ENCODE peak calls at places on chromosomes 2 and 18, in eight cellular contexts. One of them, this sample, is unnamed.

GRCh38 chr2:41899189-41899588 is 148.6 kb upstream of the PKDCC start:
- DNase-seq in A549: no peak
- DNase-seq in activated CD4-positive, alpha-beta T cell treated with anti-CD3 and anti-CD28 coated beads for 36 hours: no peak
- DNase-seq in ELF-1: no peak
- DNase-seq in mesenchymal stem cell: peak
- DNase-seq in smooth muscle cell of the brain vasculature: no peak
- DNase-seq in NCI-H226: no peak
- DNase-seq in iris pigment epithelial cell: peak
- DNase-seq in this sample: peak

GRCh38 chr2:145764631-145765030 is 1244.7 kb upstream of the ZEB2 start:
- DNase-seq in A549: no peak
- DNase-seq in activated CD4-positive, alpha-beta T cell treated with anti-CD3 and anti-CD28 coated beads for 36 hours: no peak
- DNase-seq in smooth muscle cell of the brain vasculature: no peak
- DNase-seq in iris pigment epithelial cell: no peak
- DNase-seq in ELF-1: no peak
- DNase-seq in mesenchymal stem cell: no peak
- DNase-seq in NCI-H226: no peak
- DNase-seq in this sample: no peak

GRCh38 chr18:77316641-77317040 is 67.0 kb downstream of the GALR1 start:
- DNase-seq in A549: no peak
- DNase-seq in mesenchymal stem cell: no peak
- DNase-seq in NCI-H226: no peak
- DNase-seq in iris pigment epithelial cell: peak
- DNase-seq in smooth muscle cell of the brain vasculature: peak
- DNase-seq in ELF-1: no peak
- DNase-seq in activated CD4-positive, alpha-beta T cell treated with anti-CD3 and anti-CD28 coated beads for 36 hours: no peak
- DNase-seq in this sample: peak

GRCh38 chr18:76564117-76564516 is 69.1 kb upstream of the ZNF516 start:
- DNase-seq in A549: no peak
- DNase-seq in mesenchymal stem cell: peak
- DNase-seq in activated CD4-positive, alpha-beta T cell treated with anti-CD3 and anti-CD28 coated beads for 36 hours: no peak
- DNase-seq in ELF-1: no peak
- DNase-seq in iris pigment epithelial cell: peak
- DNase-seq in smooth muscle cell of the brain vasculature: no peak
- DNase-seq in NCI-H226: peak
- DNase-seq in this sample: peak

GRCh38 chr18:59049726-59050660 is 89.7 kb upstream of the SEC11C start:
- DNase-seq in A549: no peak
- DNase-seq in iris pigment epithelial cell: no peak
- DNase-seq in NCI-H226: no peak
- DNase-seq in activated CD4-positive, alpha-beta T cell treated with anti-CD3 and anti-CD28 coated beads for 36 hours: no peak
- DNase-seq in smooth muscle cell of the brain vasculature: no peak
- DNase-seq in ELF-1: peak
- DNase-seq in mesenchymal stem cell: no peak
- DNase-seq in this sample: no peak

GRCh38 chr2:203484266-203485112 is 50.6 kb downstream of the RAPH1 start:
- DNase-seq in NCI-H226: no peak
- DNase-seq in smooth muscle cell of the brain vasculature: no peak
- DNase-seq in ELF-1: peak
- DNase-seq in A549: no peak
- DNase-seq in iris pigment epithelial cell: peak
- DNase-seq in mesenchymal stem cell: peak
- DNase-seq in activated CD4-positive, alpha-beta T cell treated with anti-CD3 and anti-CD28 coated beads for 36 hours: peak
- DNase-seq in this sample: no peak

GRCh38 chr18:40058811-40059570 is 1896.0 kb upstream of the PIK3C3 start:
- DNase-seq in A549: no peak
- DNase-seq in ELF-1: no peak
- DNase-seq in iris pigment epithelial cell: peak
- DNase-seq in NCI-H226: peak
- DNase-seq in smooth muscle cell of the brain vasculature: no peak
- DNase-seq in activated CD4-positive, alpha-beta T cell treated with anti-CD3 and anti-CD28 coated beads for 36 hours: no peak
- DNase-seq in mesenchymal stem cell: no peak
- DNase-seq in this sample: no peak

GRCh38 chr2:142865924-142866323 is 11.5 kb upstream of the KYNU start:
- DNase-seq in A549: no peak
- DNase-seq in NCI-H226: no peak
- DNase-seq in activated CD4-positive, alpha-beta T cell treated with anti-CD3 and anti-CD28 coated beads for 36 hours: no peak
- DNase-seq in iris pigment epithelial cell: peak
- DNase-seq in mesenchymal stem cell: peak
- DNase-seq in smooth muscle cell of the brain vasculature: no peak
- DNase-seq in ELF-1: no peak
- DNase-seq in this sample: no peak

GRCh38 chr18:7733642-7734041 is 166.5 kb downstream of the PTPRM start:
- DNase-seq in smooth muscle cell of the brain vasculature: no peak
- DNase-seq in A549: no peak
- DNase-seq in mesenchymal stem cell: no peak
- DNase-seq in activated CD4-positive, alpha-beta T cell treated with anti-CD3 and anti-CD28 coated beads for 36 hours: no peak
- DNase-seq in iris pigment epithelial cell: no peak
- DNase-seq in NCI-H226: no peak
- DNase-seq in ELF-1: peak
- DNase-seq in this sample: no peak

GRCh38 chr2:120205901-120206581 is 17.2 kb downstream of the TMEM185B start:
- DNase-seq in NCI-H226: no peak
- DNase-seq in A549: no peak
- DNase-seq in ELF-1: peak
- DNase-seq in smooth muscle cell of the brain vasculature: no peak
- DNase-seq in activated CD4-positive, alpha-beta T cell treated with anti-CD3 and anti-CD28 coated beads for 36 hours: peak
- DNase-seq in iris pigment epithelial cell: no peak
- DNase-seq in mesenchymal stem cell: no peak
- DNase-seq in this sample: no peak

GRCh38 chr2:63060079-63060482 is 9.5 kb downstream of the OTX1 start:
- DNase-seq in mesenchymal stem cell: peak
- DNase-seq in activated CD4-positive, alpha-beta T cell treated with anti-CD3 and anti-CD28 coated beads for 36 hours: no peak
- DNase-seq in smooth muscle cell of the brain vasculature: no peak
- DNase-seq in A549: no peak
- DNase-seq in ELF-1: peak
- DNase-seq in iris pigment epithelial cell: peak
- DNase-seq in NCI-H226: no peak
- DNase-seq in this sample: no peak

GRCh38 chr2:120845281-120845680 is 109.6 kb downstream of the GLI2 start:
- DNase-seq in activated CD4-positive, alpha-beta T cell treated with anti-CD3 and anti-CD28 coated beads for 36 hours: no peak
- DNase-seq in A549: no peak
- DNase-seq in smooth muscle cell of the brain vasculature: no peak
- DNase-seq in ELF-1: no peak
- DNase-seq in iris pigment epithelial cell: no peak
- DNase-seq in NCI-H226: no peak
- DNase-seq in mesenchymal stem cell: no peak
- DNase-seq in this sample: no peak

GRCh38 chr2:37568565-37568964 is 102.9 kb downstream of the CDC42EP3 start:
- DNase-seq in activated CD4-positive, alpha-beta T cell treated with anti-CD3 and anti-CD28 coated beads for 36 hours: peak
- DNase-seq in mesenchymal stem cell: no peak
- DNase-seq in smooth muscle cell of the brain vasculature: no peak
- DNase-seq in ELF-1: no peak
- DNase-seq in iris pigment epithelial cell: no peak
- DNase-seq in A549: no peak
- DNase-seq in NCI-H226: no peak
- DNase-seq in this sample: no peak

GRCh38 chr2:134917219-134917957 is 1.2 kb upstream of the CCNT2 start:
- DNase-seq in smooth muscle cell of the brain vasculature: no peak
- DNase-seq in NCI-H226: no peak
- DNase-seq in activated CD4-positive, alpha-beta T cell treated with anti-CD3 and anti-CD28 coated beads for 36 hours: peak
- DNase-seq in ELF-1: peak
- DNase-seq in A549: no peak
- DNase-seq in iris pigment epithelial cell: no peak
- DNase-seq in mesenchymal stem cell: no peak
- DNase-seq in this sample: no peak

GRCh38 chr2:171762879-171763573 is 75.8 kb downstream of the DYNC1I2 start:
- DNase-seq in iris pigment epithelial cell: peak
- DNase-seq in A549: no peak
- DNase-seq in ELF-1: no peak
- DNase-seq in activated CD4-positive, alpha-beta T cell treated with anti-CD3 and anti-CD28 coated beads for 36 hours: no peak
- DNase-seq in smooth muscle cell of the brain vasculature: peak
- DNase-seq in NCI-H226: no peak
- DNase-seq in mesenchymal stem cell: peak
- DNase-seq in this sample: peak

GRCh38 chr2:205089958-205090357 is 544.7 kb downstream of the PARD3B start:
- DNase-seq in activated CD4-positive, alpha-beta T cell treated with anti-CD3 and anti-CD28 coated beads for 36 hours: no peak
- DNase-seq in ELF-1: no peak
- DNase-seq in NCI-H226: peak
- DNase-seq in A549: no peak
- DNase-seq in iris pigment epithelial cell: no peak
- DNase-seq in smooth muscle cell of the brain vasculature: no peak
- DNase-seq in mesenchymal stem cell: no peak
- DNase-seq in this sample: no peak

GRCh38 chr2:199861116-199861774 is 10.3 kb upstream of the FTCDNL1 start:
- DNase-seq in A549: peak
- DNase-seq in NCI-H226: no peak
- DNase-seq in mesenchymal stem cell: peak
- DNase-seq in activated CD4-positive, alpha-beta T cell treated with anti-CD3 and anti-CD28 coated beads for 36 hours: no peak
- DNase-seq in iris pigment epithelial cell: peak
- DNase-seq in smooth muscle cell of the brain vasculature: peak
- DNase-seq in ELF-1: no peak
- DNase-seq in this sample: no peak

GRCh38 chr18:45625596-45625995 is 10.3 kb downstream of the SLC14A2 start:
- DNase-seq in NCI-H226: no peak
- DNase-seq in A549: no peak
- DNase-seq in iris pigment epithelial cell: no peak
- DNase-seq in smooth muscle cell of the brain vasculature: no peak
- DNase-seq in activated CD4-positive, alpha-beta T cell treated with anti-CD3 and anti-CD28 coated beads for 36 hours: no peak
- DNase-seq in mesenchymal stem cell: no peak
- DNase-seq in ELF-1: no peak
- DNase-seq in this sample: no peak

GRCh38 chr2:65416945-65417344 is 15.5 kb downstream of the SPRED2 start:
- DNase-seq in mesenchymal stem cell: no peak
- DNase-seq in iris pigment epithelial cell: no peak
- DNase-seq in NCI-H226: no peak
- DNase-seq in A549: no peak
- DNase-seq in smooth muscle cell of the brain vasculature: no peak
- DNase-seq in activated CD4-positive, alpha-beta T cell treated with anti-CD3 and anti-CD28 coated beads for 36 hours: no peak
- DNase-seq in ELF-1: no peak
- DNase-seq in this sample: no peak

GRCh38 chr2:54626131-54626530 is 97.3 kb upstream of the EML6 start:
- DNase-seq in activated CD4-positive, alpha-beta T cell treated with anti-CD3 and anti-CD28 coated beads for 36 hours: no peak
- DNase-seq in mesenchymal stem cell: no peak
- DNase-seq in ELF-1: no peak
- DNase-seq in A549: no peak
- DNase-seq in NCI-H226: no peak
- DNase-seq in smooth muscle cell of the brain vasculature: no peak
- DNase-seq in iris pigment epithelial cell: no peak
- DNase-seq in this sample: no peak

GRCh38 chr2:47313141-47313691 is 89.7 kb upstream of the MSH2 start:
- DNase-seq in NCI-H226: peak
- DNase-seq in activated CD4-positive, alpha-beta T cell treated with anti-CD3 and anti-CD28 coated beads for 36 hours: no peak
- DNase-seq in iris pigment epithelial cell: peak
- DNase-seq in ELF-1: no peak
- DNase-seq in mesenchymal stem cell: peak
- DNase-seq in smooth muscle cell of the brain vasculature: no peak
- DNase-seq in A549: peak
- DNase-seq in this sample: no peak

GRCh38 chr2:239150125-239151011 is 250.5 kb downstream of the HDAC4 start:
- DNase-seq in NCI-H226: no peak
- DNase-seq in ELF-1: no peak
- DNase-seq in iris pigment epithelial cell: no peak
- DNase-seq in activated CD4-positive, alpha-beta T cell treated with anti-CD3 and anti-CD28 coated beads for 36 hours: no peak
- DNase-seq in A549: no peak
- DNase-seq in smooth muscle cell of the brain vasculature: no peak
- DNase-seq in mesenchymal stem cell: no peak
- DNase-seq in this sample: no peak

GRCh38 chr2:241901018-241901380 is 31.5 kb downstream of the RTP5 start:
- DNase-seq in mesenchymal stem cell: no peak
- DNase-seq in NCI-H226: no peak
- DNase-seq in A549: no peak
- DNase-seq in smooth muscle cell of the brain vasculature: no peak
- DNase-seq in ELF-1: no peak
- DNase-seq in activated CD4-positive, alpha-beta T cell treated with anti-CD3 and anti-CD28 coated beads for 36 hours: no peak
- DNase-seq in iris pigment epithelial cell: no peak
- DNase-seq in this sample: no peak

GRCh38 chr18:78722391-78722790 is 257.2 kb upstream of the SALL3 start:
- DNase-seq in NCI-H226: no peak
- DNase-seq in iris pigment epithelial cell: no peak
- DNase-seq in mesenchymal stem cell: no peak
- DNase-seq in A549: no peak
- DNase-seq in activated CD4-positive, alpha-beta T cell treated with anti-CD3 and anti-CD28 coated beads for 36 hours: no peak
- DNase-seq in smooth muscle cell of the brain vasculature: no peak
- DNase-seq in ELF-1: no peak
- DNase-seq in this sample: no peak

GRCh38 chr2:96869824-96870630 is at the start of gene SEMA4C:
- DNase-seq in NCI-H226: peak
- DNase-seq in A549: peak
- DNase-seq in activated CD4-positive, alpha-beta T cell treated with anti-CD3 and anti-CD28 coated beads for 36 hours: peak
- DNase-seq in iris pigment epithelial cell: peak
- DNase-seq in ELF-1: peak
- DNase-seq in smooth muscle cell of the brain vasculature: no peak
- DNase-seq in mesenchymal stem cell: peak
- DNase-seq in this sample: no peak

GRCh38 chr2:126634273-126634861 is 21.6 kb upstream of the GYPC start:
- DNase-seq in mesenchymal stem cell: no peak
- DNase-seq in activated CD4-positive, alpha-beta T cell treated with anti-CD3 and anti-CD28 coated beads for 36 hours: peak
- DNase-seq in ELF-1: no peak
- DNase-seq in iris pigment epithelial cell: peak
- DNase-seq in smooth muscle cell of the brain vasculature: no peak
- DNase-seq in A549: no peak
- DNase-seq in NCI-H226: no peak
- DNase-seq in this sample: no peak

GRCh38 chr2:58764321-58765099 is 523.4 kb upstream of the FANCL start:
- DNase-seq in NCI-H226: no peak
- DNase-seq in mesenchymal stem cell: no peak
- DNase-seq in iris pigment epithelial cell: no peak
- DNase-seq in activated CD4-positive, alpha-beta T cell treated with anti-CD3 and anti-CD28 coated beads for 36 hours: no peak
- DNase-seq in ELF-1: no peak
- DNase-seq in smooth muscle cell of the brain vasculature: no peak
- DNase-seq in A549: no peak
- DNase-seq in this sample: no peak

GRCh38 chr2:219327719-219328118 is 4.8 kb downstream of the RESP18 start:
- DNase-seq in smooth muscle cell of the brain vasculature: no peak
- DNase-seq in A549: no peak
- DNase-seq in ELF-1: no peak
- DNase-seq in iris pigment epithelial cell: no peak
- DNase-seq in activated CD4-positive, alpha-beta T cell treated with anti-CD3 and anti-CD28 coated beads for 36 hours: no peak
- DNase-seq in mesenchymal stem cell: no peak
- DNase-seq in NCI-H226: no peak
- DNase-seq in this sample: no peak

GRCh38 chr18:48492880-48493279 is 46.0 kb upstream of the CTIF start:
- DNase-seq in A549: no peak
- DNase-seq in smooth muscle cell of the brain vasculature: no peak
- DNase-seq in activated CD4-positive, alpha-beta T cell treated with anti-CD3 and anti-CD28 coated beads for 36 hours: no peak
- DNase-seq in mesenchymal stem cell: no peak
- DNase-seq in NCI-H226: no peak
- DNase-seq in iris pigment epithelial cell: no peak
- DNase-seq in ELF-1: no peak
- DNase-seq in this sample: no peak

This sample was measured in brain microvascular endothelial cell.